ENCODE peak calls at places on chromosomes 13 and 19, in nine cellular contexts. J is mammary epithelial cell; D is effector memory CD4-positive, alpha-beta T cell; R is astrocyte of the spinal cord; N is bronchial epithelial cell; E is breast epithelium; L is mucosa of descending colon; Z is tibial artery; H is neural progenitor cell. Q is an unnamed sample.

GRCh38 chr13:25175026-25175425 is 2.9 kb upstream of the AMER2 start:
- DNase-seq in J (no peak), E (no peak), H (no peak), Z (no peak), L (no peak), N (no peak), R (no peak), D (no peak), Q (no peak)

GRCh38 chr13:37143901-37144300 is 38.4 kb upstream of the CSNK1A1L start:
- DNase-seq in R (peak), D (no peak), N (no peak), J (no peak), H (no peak), E (no peak), Z (no peak), L (no peak), Q (no peak)

GRCh38 chr13:26971990-26972888 is 199.4 kb downstream of the USP12 start:
- DNase-seq in H (peak), Z (no peak), J (peak), D (no peak), L (peak), E (no peak), N (peak), R (peak), Q (no peak)

GRCh38 chr19:39967561-39967960 is 3.4 kb upstream of the PSMC4 start:
- DNase-seq in R (no peak), H (no peak), N (no peak), L (no peak), E (no peak), Z (no peak), D (no peak), J (no peak), Q (no peak)

GRCh38 chr19:11475861-11476260 is 5.0 kb downstream of the ELAVL3 start:
- DNase-seq in E (no peak), N (no peak), Z (no peak), R (no peak), H (no peak), D (no peak), J (no peak), L (no peak), Q (no peak)

GRCh38 chr19:33409035-33409434 is 35.5 kb downstream of the CEBPG start:
- DNase-seq in L (no peak), Z (no peak), E (no peak), D (no peak), N (no peak), H (no peak), J (no peak), R (no peak), Q (no peak)

GRCh38 chr13:46045424-46045823 is 7.1 kb downstream of the ZC3H13 start:
- DNase-seq in D (no peak), J (no peak), H (no peak), E (no peak), N (no peak), R (no peak), L (no peak), Z (no peak), Q (no peak)

GRCh38 chr19:45164577-45165335 is 4.0 kb upstream of the NKPD1 start:
- DNase-seq in E (peak), Z (no peak), R (peak), J (peak), D (peak), H (peak), N (peak), L (peak), Q (peak)

GRCh38 chr19:10388957-10389356 is 8.6 kb upstream of the TYK2 start:
- DNase-seq in R (peak), J (peak), Z (peak), N (peak), E (peak), L (peak), H (peak), D (peak), Q (peak)

GRCh38 chr13:99415014-99415650 is 86.1 kb upstream of the TM9SF2 start:
- DNase-seq in R (no peak), N (no peak), H (no peak), L (peak), D (no peak), E (no peak), J (no peak), Z (peak), Q (no peak)

GRCh38 chr13:69857188-69857821 is 250.3 kb upstream of the ATXN8OS start:
- DNase-seq in D (no peak), Z (no peak), N (peak), R (peak), E (no peak), J (peak), H (peak), L (peak), Q (no peak)

GRCh38 chr13:52085416-52085815 is 43.5 kb downstream of the NEK5 start:
- DNase-seq in E (no peak), L (no peak), R (peak), J (peak), N (peak), D (no peak), Z (no peak), H (no peak), Q (no peak)

GRCh38 chr13:73201601-73202000 is 142.8 kb downstream of the KLF5 start:
- DNase-seq in H (no peak), L (no peak), D (no peak), N (peak), J (peak), R (no peak), E (no peak), Z (no peak), Q (no peak)

GRCh38 chr19:38722947-38723605 is 21.2 kb downstream of the CAPN12 start:
- DNase-seq in J (no peak), D (no peak), L (no peak), H (no peak), Z (no peak), R (no peak), E (no peak), N (no peak), Q (no peak)

GRCh38 chr13:95137096-95137495 is 164.2 kb downstream of the ABCC4 start:
- DNase-seq in L (no peak), N (peak), R (peak), Z (no peak), H (no peak), E (no peak), J (no peak), D (no peak), Q (no peak)

GRCh38 chr13:30847697-30848307 is 58.3 kb upstream of the MEDAG start:
- DNase-seq in Z (peak), N (peak), J (peak), R (peak), H (no peak), L (peak), E (no peak), D (no peak), Q (no peak)

GRCh38 chr13:73702419-73703071 is 431.7 kb downstream of the KLF12 start:
- DNase-seq in Z (no peak), E (no peak), N (peak), J (peak), H (no peak), R (no peak), D (peak), L (no peak), Q (peak)

GRCh38 chr13:40933508-40933907 is 85.6 kb downstream of the ELF1 start:
- DNase-seq in R (no peak), D (no peak), H (no peak), J (no peak), Z (no peak), L (no peak), E (no peak), N (no peak), Q (no peak)

GRCh38 chr13:22926176-22927007 is 254.4 kb upstream of the SGCG start:
- DNase-seq in L (peak), R (no peak), D (no peak), Z (peak), H (peak), J (no peak), E (peak), N (peak), Q (no peak)

GRCh38 chr13:110680852-110681251 is 25.1 kb downstream of the CARS2 start:
- DNase-seq in N (no peak), J (no peak), D (no peak), E (no peak), Z (no peak), R (no peak), H (peak), L (no peak), Q (no peak)

GRCh38 chr13:113152894-113153809 is 5.3 kb upstream of the PROZ start:
- DNase-seq in R (peak), N (no peak), J (no peak), E (peak), L (peak), H (peak), Z (peak), D (no peak), Q (peak)

GRCh38 chr19:38663957-38664502 is 16.6 kb downstream of the ACTN4 start:
- DNase-seq in E (peak), R (no peak), N (no peak), H (no peak), L (no peak), D (no peak), J (no peak), Z (peak), Q (no peak)

GRCh38 chr13:66689628-66690027 is 540.5 kb downstream of the PCDH9 start:
- DNase-seq in E (no peak), Z (no peak), D (no peak), J (no peak), R (peak), N (peak), L (peak), H (peak), Q (no peak)

GRCh38 chr19:47497821-47498520 is 14.0 kb upstream of the KPTN start:
- DNase-seq in H (no peak), E (no peak), R (no peak), L (no peak), J (no peak), N (no peak), D (no peak), Z (no peak), Q (no peak)

GRCh38 chr19:34145741-34146202 is 26.5 kb upstream of the LSM14A start:
- DNase-seq in L (peak), Z (peak), E (no peak), N (peak), J (peak), D (peak), R (peak), H (peak), Q (peak)

GRCh38 chr13:40464349-40464748 is 202.1 kb downstream of the FOXO1 start:
- DNase-seq in J (no peak), H (no peak), D (no peak), Z (no peak), N (peak), R (no peak), L (no peak), E (no peak), Q (no peak)

GRCh38 chr19:7928334-7928706 is 2.4 kb upstream of the CTXN1 start:
- DNase-seq in N (no peak), E (peak), R (no peak), L (no peak), H (no peak), D (no peak), J (no peak), Z (no peak), Q (no peak)

GRCh38 chr13:24038405-24038804 is 122.1 kb upstream of the SPATA13 start:
- DNase-seq in R (peak), L (no peak), Z (no peak), D (no peak), E (no peak), N (no peak), H (no peak), J (peak), Q (no peak)

GRCh38 chr19:6752257-6753177 is 13.0 kb downstream of the TRIP10 start:
- DNase-seq in R (no peak), D (no peak), J (no peak), H (peak), Z (no peak), E (no peak), L (peak), N (no peak), Q (no peak)

GRCh38 chr13:45055198-45055901 is 65.0 kb upstream of the GTF2F2 start:
- DNase-seq in H (no peak), E (no peak), N (peak), D (no peak), Z (no peak), L (peak), R (peak), J (peak), Q (no peak)

GRCh38 chr19:38727868-38728660 is 16.2 kb downstream of the CAPN12 start:
- DNase-seq in J (no peak), L (no peak), R (peak), H (no peak), N (no peak), Z (no peak), E (no peak), D (no peak), Q (no peak)

GRCh38 chr19:3459322-3459881 is 20.9 kb downstream of the SMIM24 start:
- DNase-seq in H (no peak), J (peak), Z (peak), L (peak), D (no peak), R (peak), N (no peak), E (peak), Q (no peak)

GRCh38 chr19:40339018-40339728 is 9.0 kb downstream of the C19orf47 start:
- DNase-seq in R (no peak), Z (no peak), H (no peak), N (no peak), E (no peak), L (no peak), D (no peak), J (no peak), Q (no peak)

GRCh38 chr13:50318887-50319286 is 303.6 kb downstream of the KCNRG start:
- DNase-seq in H (peak), L (no peak), J (no peak), N (no peak), R (no peak), D (no peak), E (no peak), Z (no peak), Q (no peak)

GRCh38 chr19:5621945-5622464 is 571 bp downstream of the SAFB2 start:
- DNase-seq in L (peak), H (peak), E (peak), Z (peak), R (no peak), D (no peak), N (no peak), J (no peak), Q (peak)

GRCh38 chr19:8251025-8251472 is 41.9 kb downstream of the CERS4 start:
- DNase-seq in E (peak), N (no peak), D (no peak), L (no peak), H (no peak), J (peak), Z (peak), R (no peak), Q (no peak)

GRCh38 chr13:28012383-28012782 is 23.9 kb upstream of the URAD start:
- DNase-seq in Z (no peak), J (peak), R (no peak), D (no peak), E (no peak), N (peak), H (no peak), L (no peak), Q (no peak)

GRCh38 chr19:52296773-52297600 is at the start of gene ZNF480:
- DNase-seq in Z (peak), R (peak), D (peak), E (peak), H (peak), L (peak), J (peak), N (peak), Q (peak)

GRCh38 chr13:79936368-79937136 is 404.4 kb downstream of the SPRY2 start:
- DNase-seq in E (peak), D (no peak), N (peak), H (no peak), J (peak), L (no peak), Z (peak), R (peak), Q (no peak)

GRCh38 chr13:45200701-45201230 is at the start of gene KCTD4:
- DNase-seq in H (no peak), E (no peak), D (no peak), Z (no peak), N (peak), L (no peak), R (peak), J (peak), Q (no peak)

GRCh38 chr19:43798026-43798545 is 4.2 kb downstream of the LYPD5 start:
- DNase-seq in N (no peak), J (no peak), E (no peak), Z (no peak), R (no peak), H (no peak), L (no peak), D (no peak), Q (no peak)
- H3K4me3 ChIP-seq in N (peak), J (peak), E (peak), Z (peak), R (peak), H (peak), L (no peak), D (peak), Q (peak)

DNA sequence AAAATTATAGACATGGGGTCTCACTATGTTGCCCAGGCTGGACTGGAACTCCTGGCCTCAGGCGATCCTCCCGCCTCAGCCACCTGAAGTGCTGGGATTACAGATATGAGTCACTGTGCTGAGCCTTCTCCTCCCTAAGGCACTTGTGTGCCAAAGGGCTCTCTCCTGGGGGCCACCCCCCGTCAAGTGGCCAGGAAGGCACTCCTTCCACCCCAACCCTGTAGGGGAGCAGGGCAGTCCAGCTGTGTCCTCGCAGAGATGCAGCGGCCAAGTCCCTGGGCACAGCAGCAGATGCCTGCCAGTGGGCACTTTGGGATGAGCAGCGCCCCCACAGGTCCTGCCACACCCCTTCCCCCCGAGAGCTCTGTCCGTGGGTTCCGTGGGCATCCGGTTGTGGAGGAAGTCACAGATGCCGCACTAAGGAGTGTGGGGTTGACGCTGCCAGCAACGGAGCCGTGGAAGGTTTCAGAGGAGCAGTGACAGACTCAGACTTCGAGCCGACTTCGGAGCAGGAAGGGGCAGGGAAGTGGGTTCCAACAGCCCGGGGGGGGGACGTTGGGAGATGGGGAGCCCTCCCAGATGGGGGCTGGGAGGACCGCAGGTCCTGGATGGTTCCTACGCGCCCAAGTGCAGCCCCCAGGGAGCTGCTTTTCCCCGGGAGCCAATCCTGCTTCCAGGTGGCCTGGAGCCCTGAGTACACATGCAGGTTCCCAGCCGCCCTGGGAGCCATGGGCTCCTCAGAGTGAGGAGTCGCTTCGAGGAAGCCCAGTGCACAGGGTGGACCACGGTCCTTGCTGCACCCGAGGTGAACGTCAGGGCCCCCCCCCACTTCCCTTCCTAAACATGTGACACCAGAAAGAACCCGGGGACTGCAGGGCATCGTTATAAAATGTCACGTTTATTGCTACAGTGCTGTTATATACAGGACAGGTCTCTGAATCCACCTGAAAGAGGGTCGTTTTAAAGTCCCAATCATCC is 3.4 kb upstream of the UQCR11 start:
- DNase-seq in R (peak), L (peak), E (no peak), H (no peak), J (no peak), D (peak), Z (no peak), N (no peak), Q (peak)
- H3K4me3 ChIP-seq in R (no peak), L (no peak), E (no peak), H (no peak), J (no peak), D (peak), Z (no peak), N (no peak), Q (peak)

GRCh38 chr19:29956855-29957254 is 14.8 kb downstream of the URI1 start:
- DNase-seq in D (no peak), N (no peak), L (no peak), H (no peak), E (no peak), J (no peak), Z (no peak), R (no peak), Q (no peak)
- H3K4me3 ChIP-seq in D (no peak), N (no peak), L (no peak), H (no peak), E (no peak), J (no peak), Z (no peak), R (no peak), Q (no peak)

DNA sequence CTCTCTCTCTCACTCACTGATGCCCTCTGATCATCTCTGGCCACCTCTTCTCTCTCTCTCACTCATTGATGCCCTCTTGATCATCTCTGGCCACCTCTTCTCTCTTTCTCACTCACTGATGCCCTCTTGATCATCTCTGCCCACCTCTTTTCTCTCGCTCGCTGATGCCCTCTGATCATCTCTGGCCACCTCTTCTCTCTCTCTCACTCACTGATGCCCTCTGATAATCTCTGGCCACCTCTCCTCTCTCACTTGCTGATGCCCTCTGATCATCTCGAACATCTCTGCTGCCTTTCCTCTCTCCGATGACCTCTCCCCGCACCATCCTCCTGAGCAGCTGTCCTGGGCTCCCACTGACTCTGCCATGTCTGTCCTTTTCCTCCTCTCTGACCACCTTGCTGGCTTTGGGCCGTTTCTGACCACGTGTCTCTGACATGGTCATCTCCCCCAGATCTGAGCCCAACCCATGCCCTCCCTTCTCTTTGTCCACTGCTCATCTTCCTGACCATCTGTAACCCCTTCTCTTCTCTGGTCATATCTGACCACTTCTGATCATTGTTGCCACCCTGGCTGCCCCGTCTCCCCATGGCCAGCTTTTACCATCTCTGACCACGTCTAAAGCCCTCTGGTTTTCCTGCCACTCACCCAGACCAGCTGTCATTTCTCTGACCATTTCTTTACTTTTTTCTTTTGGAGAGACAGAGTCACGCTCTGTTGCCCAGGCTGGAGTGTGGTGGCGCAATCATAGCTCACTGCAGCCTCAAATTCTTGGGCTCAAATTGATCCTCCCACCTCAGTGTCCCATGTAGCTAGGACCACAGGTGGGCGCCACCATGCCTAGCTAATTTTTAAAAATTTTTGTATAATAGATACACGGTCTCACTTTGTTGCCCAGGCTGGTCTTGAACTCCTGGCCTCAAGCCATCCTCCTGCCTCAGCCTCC is 2.4 kb downstream of the LRFN3 start:
- DNase-seq in L (no peak), H (no peak), E (no peak), J (no peak), D (no peak), Z (no peak), N (no peak), R (no peak), Q (no peak)
- H3K4me3 ChIP-seq in L (no peak), H (peak), E (peak), J (no peak), D (peak), Z (peak), N (no peak), R (no peak), Q (peak)

GRCh38 chr19:2184422-2185012 is 20.8 kb downstream of the DOT1L start:
- DNase-seq in Z (no peak), L (no peak), H (no peak), D (no peak), R (no peak), J (no peak), N (no peak), E (no peak), Q (no peak)

GRCh38 chr19:2187164-2187563 is 23.4 kb downstream of the DOT1L start:
- DNase-seq in H (no peak), J (no peak), Z (no peak), N (no peak), L (no peak), R (no peak), D (no peak), E (no peak), Q (no peak)

GRCh38 chr19:2188708-2189385 is 25.1 kb downstream of the DOT1L start:
- DNase-seq in L (no peak), H (no peak), R (no peak), Z (no peak), N (peak), D (no peak), J (no peak), E (no peak), Q (no peak)

GRCh38 chr19:2185734-2186070 is 22.0 kb downstream of the DOT1L start:
- DNase-seq in D (no peak), J (no peak), H (no peak), E (no peak), R (no peak), N (no peak), Z (no peak), L (no peak), Q (no peak)

GRCh38 chr19:2186071-2186846 is 22.5 kb downstream of the DOT1L start:
- DNase-seq in J (no peak), D (no peak), H (peak), L (peak), N (no peak), R (peak), E (peak), Z (peak), Q (no peak)
- H3K4me3 ChIP-seq in J (no peak), D (no peak), H (no peak), L (no peak), N (no peak), R (no peak), E (peak), Z (peak), Q (no peak)

GRCh38 chr13:31944262-31945160 is 87.1 kb upstream of the FRY start:
- DNase-seq in Z (no peak), L (no peak), D (no peak), H (no peak), J (no peak), R (no peak), N (no peak), E (no peak), Q (no peak)
- H3K4me3 ChIP-seq in Z (no peak), L (no peak), D (no peak), H (no peak), J (no peak), R (no peak), N (no peak), E (no peak), Q (no peak)